ENCODE peak calls at places on chromosomes 5 and 9, in four cellular contexts. One of them, this sample, is unnamed.

GRCh38 chr9:113525831-113526230 is 62.3 kb downstream of the RGS3 start:
- DNase-seq in K562: no peak
- DNase-seq in HepG2: no peak
- DNase-seq in GM12878: no peak
- DNase-seq in this sample: no peak

GRCh38 chr9:136899196-136899595 is 12.9 kb downstream of the TRAF2 start:
- DNase-seq in K562: no peak
- DNase-seq in HepG2: no peak
- DNase-seq in GM12878: peak
- DNase-seq in this sample: no peak

GRCh38 chr5:157750320-157750719 is 6.8 kb downstream of the LSM11 start:
- DNase-seq in K562: no peak
- DNase-seq in HepG2: no peak
- DNase-seq in GM12878: no peak
- DNase-seq in this sample: no peak

GRCh38 chr5:34598177-34598794 is 57.8 kb upstream of the RAI14 start:
- DNase-seq in GM12878: no peak
- DNase-seq in HepG2: no peak
- DNase-seq in K562: no peak
- DNase-seq in this sample: no peak

GRCh38 chr9:124810513-124811355 is 33.8 kb downstream of the OLFML2A start:
- DNase-seq in K562: no peak
- DNase-seq in GM12878: no peak
- DNase-seq in HepG2: peak
- DNase-seq in this sample: no peak

GRCh38 chr5:136036991-136037705 is 8.4 kb downstream of the TGFBI start:
- DNase-seq in K562: no peak
- DNase-seq in GM12878: peak
- DNase-seq in HepG2: no peak
- DNase-seq in this sample: no peak

GRCh38 chr9:87732344-87732743 is 6.4 kb downstream of the CTSL start:
- DNase-seq in HepG2: no peak
- DNase-seq in K562: no peak
- DNase-seq in GM12878: no peak
- DNase-seq in this sample: no peak

GRCh38 chr9:106085479-106085878 is 391.1 kb downstream of the TMEM38B start:
- DNase-seq in GM12878: no peak
- DNase-seq in K562: no peak
- DNase-seq in HepG2: no peak
- DNase-seq in this sample: no peak

GRCh38 chr9:109793196-109793595 is 13.2 kb downstream of the PALM2AKAP2 start:
- DNase-seq in HepG2: no peak
- DNase-seq in GM12878: no peak
- DNase-seq in K562: no peak
- DNase-seq in this sample: no peak

GRCh38 chr9:75826292-75826691 is 64.2 kb upstream of the PCSK5 start:
- DNase-seq in HepG2: no peak
- DNase-seq in GM12878: no peak
- DNase-seq in K562: no peak
- DNase-seq in this sample: no peak

GRCh38 chr5:110727025-110727314 is 499 bp upstream of the TMEM232 start:
- DNase-seq in GM12878: no peak
- DNase-seq in HepG2: peak
- DNase-seq in K562: peak
- DNase-seq in this sample: no peak

GRCh38 chr5:32462618-32463017 is 18.1 kb upstream of the ZFR start:
- DNase-seq in K562: no peak
- DNase-seq in HepG2: no peak
- DNase-seq in GM12878: no peak
- DNase-seq in this sample: no peak

GRCh38 chr9:133585481-133586367 is 23.5 kb downstream of the FAM163B start:
- DNase-seq in K562: no peak
- DNase-seq in HepG2: no peak
- DNase-seq in GM12878: no peak
- DNase-seq in this sample: peak

GRCh38 chr5:158619083-158619788 is 480.5 kb downstream of the EBF1 start:
- DNase-seq in K562: no peak
- DNase-seq in HepG2: peak
- DNase-seq in GM12878: no peak
- DNase-seq in this sample: no peak

GRCh38 chr5:980001-980588 is 28.5 kb upstream of the NKD2 start:
- DNase-seq in GM12878: no peak
- DNase-seq in HepG2: peak
- DNase-seq in K562: no peak
- DNase-seq in this sample: no peak

GRCh38 chr5:28165116-28165515 is 1126.7 kb upstream of the CDH9 start:
- DNase-seq in GM12878: no peak
- DNase-seq in K562: no peak
- DNase-seq in HepG2: no peak
- DNase-seq in this sample: no peak

GRCh38 chr5:100505984-100506670 is 29.0 kb upstream of the FAM174A start:
- DNase-seq in GM12878: no peak
- DNase-seq in K562: no peak
- DNase-seq in HepG2: no peak
- DNase-seq in this sample: no peak

GRCh38 chr9:28464817-28465216 is 891.5 kb upstream of the C9orf72 start:
- DNase-seq in HepG2: no peak
- DNase-seq in GM12878: no peak
- DNase-seq in K562: no peak
- DNase-seq in this sample: no peak

GRCh38 chr5:2685651-2686050 is 65.8 kb downstream of the IRX2 start:
- DNase-seq in HepG2: no peak
- DNase-seq in K562: no peak
- DNase-seq in GM12878: no peak
- DNase-seq in this sample: no peak

GRCh38 chr9:37446401-37446800 is 18.8 kb downstream of the ZBTB5 start:
- DNase-seq in GM12878: no peak
- DNase-seq in HepG2: no peak
- DNase-seq in K562: no peak
- DNase-seq in this sample: no peak

GRCh38 chr9:123080444-123080843 is 47.0 kb downstream of the GPR21 start:
- DNase-seq in K562: no peak
- DNase-seq in GM12878: no peak
- DNase-seq in HepG2: no peak
- DNase-seq in this sample: no peak

GRCh38 chr5:58334035-58334434 is 125.9 kb downstream of the PLK2 start:
- DNase-seq in GM12878: no peak
- DNase-seq in K562: no peak
- DNase-seq in HepG2: no peak
- DNase-seq in this sample: no peak

GRCh38 chr9:99000480-99001395 is 57.0 kb downstream of the COL15A1 start:
- DNase-seq in GM12878: peak
- DNase-seq in K562: peak
- DNase-seq in HepG2: peak
- DNase-seq in this sample: peak

GRCh38 chr5:68711311-68712200 is 382.3 kb upstream of the SLC30A5 start:
- DNase-seq in K562: no peak
- DNase-seq in HepG2: no peak
- DNase-seq in GM12878: peak
- DNase-seq in this sample: no peak

GRCh38 chr5:34717426-34718327 is 61.5 kb downstream of the RAI14 start:
- DNase-seq in K562: no peak
- DNase-seq in HepG2: no peak
- DNase-seq in GM12878: no peak
- DNase-seq in this sample: no peak

GRCh38 chr5:67971223-67971830 is 244.2 kb upstream of the PIK3R1 start:
- DNase-seq in HepG2: peak
- DNase-seq in GM12878: no peak
- DNase-seq in K562: no peak
- DNase-seq in this sample: no peak

GRCh38 chr5:37971483-37972024 is 131.7 kb upstream of the GDNF start:
- DNase-seq in K562: no peak
- DNase-seq in GM12878: no peak
- DNase-seq in HepG2: no peak
- DNase-seq in this sample: no peak

GRCh38 chr9:127999461-127999860 is 18.7 kb upstream of the EEIG1 start:
- DNase-seq in HepG2: no peak
- DNase-seq in K562: no peak
- DNase-seq in GM12878: no peak
- DNase-seq in this sample: no peak

GRCh38 chr9:72579190-72579589 is 57.8 kb downstream of the TMC1 start:
- DNase-seq in K562: peak
- DNase-seq in HepG2: no peak
- DNase-seq in GM12878: no peak
- DNase-seq in this sample: no peak

GRCh38 chr9:123113185-123113584 is 79.7 kb downstream of the GPR21 start:
- DNase-seq in K562: no peak
- DNase-seq in HepG2: no peak
- DNase-seq in GM12878: no peak
- DNase-seq in this sample: no peak

GRCh38 chr9:84670106-84670800 is 724 bp downstream of the NTRK2 start:
- DNase-seq in HepG2: no peak
- DNase-seq in GM12878: no peak
- DNase-seq in K562: no peak
- DNase-seq in this sample: no peak

GRCh38 chr5:117220730-117221129 is 646.1 kb upstream of the SEMA6A start:
- DNase-seq in HepG2: no peak
- DNase-seq in K562: no peak
- DNase-seq in GM12878: no peak
- DNase-seq in this sample: no peak

GRCh38 chr9:77597057-77597456 is 51.1 kb downstream of the GNA14 start:
- DNase-seq in GM12878: no peak
- DNase-seq in HepG2: no peak
- DNase-seq in K562: no peak
- DNase-seq in this sample: no peak

GRCh38 chr5:61916621-61917620 is 389.1 kb upstream of the KIF2A start:
- DNase-seq in GM12878: no peak
- DNase-seq in K562: peak
- DNase-seq in HepG2: no peak
- DNase-seq in this sample: no peak

GRCh38 chr5:102863764-102864560 is 108.9 kb downstream of the PAM start:
- DNase-seq in GM12878: no peak
- DNase-seq in K562: no peak
- DNase-seq in HepG2: no peak
- DNase-seq in this sample: no peak

GRCh38 chr9:130990362-130991226 is 18.4 kb upstream of the LAMC3 start:
- DNase-seq in HepG2: no peak
- DNase-seq in GM12878: no peak
- DNase-seq in K562: no peak
- DNase-seq in this sample: no peak

GRCh38 chr5:74382864-74383618 is 257.5 kb downstream of the ENC1 start:
- DNase-seq in GM12878: no peak
- DNase-seq in K562: no peak
- DNase-seq in HepG2: no peak
- DNase-seq in this sample: peak

GRCh38 chr9:13443380-13444271 is 164.1 kb upstream of the MPDZ start:
- DNase-seq in HepG2: no peak
- DNase-seq in GM12878: no peak
- DNase-seq in K562: no peak
- DNase-seq in this sample: no peak
- TF ChIP-seq FOXK2 in HepG2: no peak
- TF ChIP-seq FOXK2 in GM12878: no peak
- TF ChIP-seq FOXK2 in K562: no peak
- TF ChIP-seq FOXK2 in this sample: no peak

DNA sequence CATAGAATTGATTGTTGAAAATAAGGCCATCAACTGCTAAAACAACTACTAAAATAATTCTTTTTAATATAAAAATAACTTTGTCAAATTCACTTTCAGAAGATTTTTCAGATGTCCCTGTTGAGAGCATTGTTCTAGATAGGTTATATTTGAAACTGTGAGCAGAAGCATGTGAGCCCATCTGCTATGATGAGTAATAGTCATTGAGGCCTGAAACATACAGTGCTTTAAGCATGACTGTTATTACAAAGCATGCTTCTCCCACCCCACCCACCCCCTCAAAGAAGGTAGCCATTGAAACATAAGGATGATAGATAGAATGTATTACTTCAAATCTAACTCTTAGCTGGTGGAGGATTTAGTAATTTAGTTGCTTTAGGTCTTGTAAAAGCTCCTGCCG is 86.0 kb downstream of the UHRF2 start:
- DNase-seq in K562: no peak
- DNase-seq in HepG2: no peak
- DNase-seq in GM12878: no peak
- DNase-seq in this sample: no peak
- TF ChIP-seq FOXK2 in K562: no peak
- TF ChIP-seq FOXK2 in HepG2: no peak
- TF ChIP-seq FOXK2 in GM12878: no peak
- TF ChIP-seq FOXK2 in this sample: no peak

DNA sequence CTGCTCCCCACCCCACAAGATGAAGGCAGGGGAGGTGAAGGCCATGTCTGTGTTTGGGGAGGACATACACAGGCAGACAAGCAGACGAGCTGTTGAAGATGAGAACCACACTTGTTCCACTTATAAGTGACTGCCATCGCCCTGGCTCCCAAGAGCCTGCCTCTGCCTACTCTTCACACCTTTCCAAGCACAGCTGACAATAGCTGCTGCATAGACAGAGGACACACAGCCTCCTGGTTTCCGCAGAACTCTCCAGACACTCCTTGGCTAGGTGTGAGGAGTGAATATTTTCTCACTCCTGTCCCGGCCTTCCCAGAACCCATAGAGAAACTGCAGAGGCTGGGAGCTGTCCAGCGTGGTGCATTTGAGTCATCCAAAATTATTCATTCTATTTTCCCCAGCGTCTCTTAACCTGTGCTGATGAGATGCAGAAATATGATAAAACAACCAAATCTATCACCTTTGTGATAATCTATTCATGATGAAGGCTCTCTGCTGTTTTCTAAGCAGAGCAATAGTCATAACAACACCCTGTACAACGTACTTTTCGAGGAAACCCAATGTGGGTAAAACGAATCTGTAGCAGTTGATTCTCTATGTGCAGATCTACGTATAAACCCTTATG is 24.7 kb downstream of the KLF9 start:
- DNase-seq in K562: no peak
- DNase-seq in GM12878: no peak
- DNase-seq in HepG2: no peak
- DNase-seq in this sample: no peak
- TF ChIP-seq FOXK2 in K562: no peak
- TF ChIP-seq FOXK2 in GM12878: no peak
- TF ChIP-seq FOXK2 in HepG2: no peak
- TF ChIP-seq FOXK2 in this sample: no peak

DNA sequence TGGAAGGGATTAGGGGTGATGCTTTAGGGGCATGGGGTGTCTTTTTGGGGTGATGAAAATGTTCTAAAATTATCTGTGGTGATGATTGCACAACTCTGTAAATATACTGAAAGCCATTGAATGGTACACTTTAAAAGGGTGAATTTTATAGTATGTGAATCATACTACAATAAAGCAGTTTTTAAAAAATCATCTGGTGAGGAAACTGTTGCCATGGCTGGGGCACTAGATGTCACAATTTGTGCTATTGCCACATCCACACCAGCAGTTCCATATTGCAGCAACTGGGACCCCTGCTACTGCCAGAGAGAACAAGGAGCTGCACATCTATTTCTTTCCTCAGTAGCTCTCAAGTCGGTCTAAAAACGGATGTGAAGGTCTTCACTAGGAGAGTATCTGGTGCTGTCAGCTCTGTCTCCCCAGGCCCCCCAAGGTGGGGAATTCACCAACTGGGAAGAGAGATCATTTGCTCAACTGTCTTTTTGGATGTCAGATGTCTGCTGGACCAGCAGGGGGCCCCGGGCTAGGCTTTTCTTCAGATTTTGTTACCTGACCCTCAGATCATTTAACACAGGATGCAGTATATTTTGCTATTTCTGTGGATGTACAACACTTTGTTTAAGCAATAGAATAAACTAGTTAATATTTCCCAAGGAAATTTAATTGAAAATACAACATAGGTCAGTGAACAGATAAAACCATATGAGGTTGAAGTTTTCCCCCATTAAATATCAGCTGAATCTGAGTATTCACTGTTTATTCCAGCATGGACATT is 13.2 kb downstream of the CMYA5 start:
- DNase-seq in GM12878: no peak
- DNase-seq in K562: peak
- DNase-seq in HepG2: peak
- DNase-seq in this sample: peak
- TF ChIP-seq FOXK2 in GM12878: no peak
- TF ChIP-seq FOXK2 in K562: no peak
- TF ChIP-seq FOXK2 in HepG2: no peak
- TF ChIP-seq FOXK2 in this sample: no peak

This sample was measured in HEK293T.